ENCODE peak calls at places on chromosomes 2 and 18, in five cellular contexts. D is HCT116, N is A549, M is testis, F is prostate gland. C is an unnamed sample.

GRCh38 chr2:145751634-145752033 is 1231.7 kb upstream of the ZEB2 start:
- DNase-seq in D (no peak), N (no peak), M (no peak), F (no peak), C (no peak)

GRCh38 chr2:117997872-117998454 is 15.9 kb downstream of the CCDC93 start:
- DNase-seq in D (no peak), N (no peak), M (no peak), F (no peak), C (no peak)

GRCh38 chr2:187971893-187972292 is 319.8 kb upstream of the GULP1 start:
- DNase-seq in D (peak; percentile 3), N (no peak), M (no peak), F (no peak), C (no peak)

GRCh38 chr2:28544915-28545589 is 49.2 kb downstream of the PLB1 start:
- DNase-seq in D (no peak), N (no peak), M (peak; percentile 34), F (no peak), C (peak; percentile 30)

GRCh38 chr18:24398515-24398914 is 891 bp upstream of the OSBPL1A start:
- DNase-seq in D (peak; percentile 45), N (no peak), M (no peak), F (no peak), C (no peak)

GRCh38 chr2:143034292-143035074 is 94.7 kb upstream of the ARHGAP15 start:
- DNase-seq in D (peak; percentile 67), N (peak; percentile 85), M (peak; percentile 54), F (peak; percentile 58), C (peak; percentile 48)

GRCh38 chr18:23438046-23438377 is 15.1 kb upstream of the RIOK3 start:
- DNase-seq in D (no peak), N (no peak), M (no peak), F (no peak), C (no peak)

GRCh38 chr2:6648656-6649247 is 217.0 kb downstream of the CMPK2 start:
- DNase-seq in D (no peak), N (no peak), M (no peak), F (no peak), C (no peak)

GRCh38 chr18:8400193-8400752 is 209.0 kb upstream of the RAB12 start:
- DNase-seq in D (no peak), N (no peak), M (no peak), F (no peak), C (no peak)

GRCh38 chr2:39772812-39773152 is 6.3 kb downstream of the THUMPD2 start:
- DNase-seq in D (no peak), N (no peak), M (no peak), F (no peak), C (no peak)

GRCh38 chr18:21243041-21243431 is 1.0 kb downstream of the GREB1L start:
- DNase-seq in D (no peak), N (peak; percentile 11), M (peak; percentile 55), F (no peak), C (no peak)

GRCh38 chr18:21241224-21242131 is 554 bp upstream of the GREB1L start:
- DNase-seq in D (no peak), N (no peak), M (peak; percentile 70), F (no peak), C (no peak)

GRCh38 chr18:21242141-21243040 is at the start of gene GREB1L:
- DNase-seq in D (peak; percentile 27), N (peak; percentile 55), M (peak; percentile 75), F (no peak), C (peak; percentile 63)
- TF ChIP-seq POLR2A in D (peak; percentile 50), N (peak; percentile 13), M (no peak), F (no peak), C (no peak)

DNA sequence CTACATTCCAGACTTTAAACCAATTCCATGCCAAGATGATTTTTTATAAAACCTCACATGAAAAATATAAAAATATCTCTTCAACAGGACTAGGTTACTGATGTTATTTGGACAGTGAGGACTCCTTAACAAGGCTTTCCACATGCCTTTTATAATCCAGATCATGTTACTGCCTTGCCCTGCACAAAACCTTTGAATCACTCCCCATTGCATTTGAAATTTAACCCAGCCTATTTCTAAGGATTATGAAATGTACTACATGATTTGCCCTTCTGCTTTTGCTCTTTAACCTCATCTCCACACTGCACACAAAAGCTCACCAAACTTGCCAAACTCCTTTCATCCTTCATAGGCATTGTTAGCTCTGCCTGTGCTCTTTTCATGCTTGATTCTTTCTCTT is 863.1 kb upstream of the CHAC2 start:
- DNase-seq in D (no peak), N (no peak), M (no peak), F (no peak), C (no peak)
- H3K27ac ChIP-seq in D (no peak overlapping the region), N (no peak overlapping the region), M (no peak overlapping the region), F (no peak overlapping the region), C (no peak overlapping the region)

GRCh38 chr2:107363811-107364210 is 462.9 kb upstream of the RGPD4 start:
- DNase-seq in D (no peak), N (no peak), M (no peak), F (no peak), C (no peak)
- TF ChIP-seq POLR2A in D (no peak), N (no peak), M (no peak), F (no peak), C (no peak)

GRCh38 chr18:74546007-74546406 is 11.7 kb downstream of the CNDP1 start:
- DNase-seq in D (no peak), N (no peak), M (no peak), F (no peak), C (no peak)

GRCh38 chr18:74544898-74545297 is 10.6 kb downstream of the CNDP1 start:
- DNase-seq in D (no peak), N (no peak), M (no peak), F (no peak), C (peak; percentile 24)

GRCh38 chr18:74541703-74542555 is 7.6 kb downstream of the CNDP1 start:
- DNase-seq in D (no peak), N (no peak), M (no peak), F (no peak), C (peak; percentile 73)

GRCh38 chr18:74539289-74539688 is 5.0 kb downstream of the CNDP1 start:
- DNase-seq in D (no peak), N (no peak), M (no peak), F (no peak), C (peak; percentile 21)

GRCh38 chr18:74540689-74541421 is 6.6 kb downstream of the CNDP1 start:
- DNase-seq in D (no peak), N (no peak), M (no peak), F (no peak), C (peak; percentile 25)
- H3K27ac ChIP-seq in D (no peak overlapping the region), N (no peak overlapping the region), M (no peak overlapping the region), F (no peak overlapping the region), C (no peak overlapping the region)

C was measured in stomach.